ENCODE peak calls at places on chromosomes 16 and 17, in seven cellular contexts. W is MM.1S; P is uterus; J is NT2/D1; N is BJ; R is CD8-positive, alpha-beta memory T cell; V is colonic mucosa. C is an unnamed sample.
A peak's percentile ranks its signal among the peaks of the same experiment; 100 is the strongest.

GRCh38 chr16:81238296-81239011 is at the start of gene BCO1:
- DNase-seq in N (no peak), V (peak; percentile 55), R (no peak), W (no peak), J (peak; percentile 70), P (no peak), C (peak; percentile 67)

GRCh38 chr17:76142044-76143041 is 1.3 kb upstream of the FOXJ1 start:
- DNase-seq in W (no peak), J (no peak), V (no peak), R (no peak), P (no peak), N (no peak), C (peak; percentile 66)

GRCh38 chr16:10827691-10828341 is 9.2 kb upstream of the TVP23A start:
- DNase-seq in V (peak; percentile 52), W (no peak), P (peak; percentile 84), N (peak; percentile 40), R (no peak), J (no peak), C (peak; percentile 96)

GRCh38 chr17:50538549-50539410 is 6.2 kb downstream of the EPN3 start:
- DNase-seq in J (no peak), P (no peak), V (peak; percentile 49), N (no peak), W (no peak), R (no peak), C (peak; percentile 80)

GRCh38 chr16:65120811-65121721 is 797 bp downstream of the CDH11 start:
- DNase-seq in W (no peak), V (peak; percentile 23), N (no peak), R (no peak), J (no peak), P (peak; percentile 43), C (peak; percentile 65)

GRCh38 chr17:1976000-1976682 is 49.0 kb downstream of the RTN4RL1 start:
- DNase-seq in W (no peak), N (no peak), V (no peak), P (no peak), R (no peak), J (no peak), C (peak; percentile 53)

GRCh38 chr17:46894476-46895151 is 28.3 kb upstream of the GOSR2 start:
- DNase-seq in J (no peak), P (no peak), V (no peak), N (no peak), W (no peak), R (no peak), C (no peak)

GRCh38 chr17:55434721-55435120 is 13.1 kb upstream of the MMD start:
- DNase-seq in N (no peak), V (no peak), P (no peak), J (no peak), W (no peak), R (no peak), C (no peak)

GRCh38 chr16:78770353-78771091 is 671.1 kb downstream of the WWOX start:
- DNase-seq in P (peak; percentile 64), J (peak; percentile 57), R (peak; percentile 79), V (peak; percentile 83), N (no peak), W (peak; percentile 82), C (peak; percentile 53)

GRCh38 chr16:56800355-56800754 is 64.7 kb upstream of the SLC12A3 start:
- DNase-seq in R (no peak), P (no peak), N (no peak), J (no peak), V (no peak), W (no peak), C (no peak)

GRCh38 chr17:74815671-74816370 is 39.7 kb upstream of the NAT9 start:
- DNase-seq in P (no peak), R (no peak), W (no peak), J (peak; percentile 15), V (no peak), N (no peak), C (no peak)

GRCh38 chr17:9436629-9437028 is 139.0 kb downstream of the STX8 start:
- DNase-seq in W (no peak), P (no peak), V (no peak), J (no peak), N (no peak), R (no peak), C (no peak)

GRCh38 chr16:63217011-63217410 is 1180.8 kb upstream of the CDH8 start:
- DNase-seq in J (no peak), W (no peak), P (no peak), V (no peak), R (no peak), N (no peak), C (no peak)

GRCh38 chr17:42682400-42683384 is at the start of gene CNTNAP1:
- DNase-seq in P (peak; percentile 80), J (no peak), R (no peak), N (no peak), W (peak; percentile 60), V (peak; percentile 72), C (peak; percentile 99)

GRCh38 chr16:10828851-10829331 is 10.3 kb upstream of the TVP23A start:
- DNase-seq in W (no peak), V (peak; percentile 78), P (peak; percentile 95), N (peak; percentile 30), R (no peak), J (no peak), C (peak; percentile 95)

GRCh38 chr16:24700549-24701392 is 28.7 kb upstream of the TNRC6A start:
- DNase-seq in P (peak; percentile 83), N (peak; percentile 97), W (no peak), R (no peak), J (peak; percentile 77), V (peak; percentile 56), C (peak; percentile 81)

GRCh38 chr17:49402706-49403105 is 12.0 kb downstream of the PHB1 start:
- DNase-seq in W (no peak), R (no peak), V (no peak), P (no peak), N (no peak), J (no peak), C (no peak)

GRCh38 chr17:81429353-81429774 is 34.1 kb downstream of the BAHCC1 start:
- DNase-seq in R (no peak), J (no peak), N (no peak), W (no peak), V (peak; percentile 86), P (peak; percentile 88), C (peak; percentile 99)

GRCh38 chr16:56558024-56558747 is 6.7 kb upstream of the MT4 start:
- DNase-seq in P (no peak), R (no peak), W (no peak), N (no peak), J (no peak), V (no peak), C (peak; percentile 91)

GRCh38 chr17:68085751-68086445 is 50.4 kb downstream of the KPNA2 start:
- DNase-seq in N (no peak), V (peak; percentile 71), J (no peak), R (no peak), P (no peak), W (peak; percentile 61), C (no peak)

GRCh38 chr16:82835487-82836160 is 208.9 kb downstream of the CDH13 start:
- DNase-seq in W (no peak), N (no peak), V (no peak), P (no peak), R (no peak), J (no peak), C (no peak)

GRCh38 chr16:86680137-86680536 is 101.8 kb downstream of the FOXL1 start:
- DNase-seq in W (no peak), R (no peak), N (peak; percentile 87), V (no peak), P (no peak), J (no peak), C (peak; percentile 93)

GRCh38 chr16:49645263-49645662 is 210.6 kb downstream of the ZNF423 start:
- DNase-seq in V (no peak), J (no peak), W (no peak), N (no peak), R (no peak), P (no peak), C (no peak)

GRCh38 chr16:71461686-71462648 is at the start of gene ZNF23:
- DNase-seq in V (peak; percentile 86), W (peak; percentile 82), N (no peak), R (peak; percentile 61), J (peak; percentile 66), P (peak; percentile 87), C (peak; percentile 95)

GRCh38 chr17:13086142-13086769 is 68.4 kb upstream of the ELAC2 start:
- DNase-seq in N (peak; percentile 4), R (no peak), P (no peak), J (no peak), W (no peak), V (no peak), C (no peak)

DNA sequence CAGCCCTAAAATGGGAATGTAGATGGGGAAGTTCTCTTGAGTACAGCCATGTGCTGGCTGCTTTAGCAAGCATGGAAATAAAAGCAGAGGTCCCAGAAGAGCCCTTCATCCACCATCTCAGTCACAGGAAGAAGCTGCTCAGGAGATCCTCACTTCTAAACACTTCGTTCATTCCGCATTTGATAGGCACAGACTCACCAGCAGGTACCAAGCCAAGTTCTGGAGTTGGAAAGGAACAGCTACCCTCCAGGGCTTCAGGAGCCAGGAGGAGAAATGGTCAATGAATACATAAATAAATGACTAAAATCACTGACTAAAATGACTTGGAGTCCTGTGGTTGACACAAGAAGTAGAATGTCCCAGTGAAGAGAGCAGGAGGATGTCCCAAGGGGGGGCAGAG is 21.6 kb downstream of the AXIN2 start:
- DNase-seq in R (no peak), V (no peak), J (no peak), P (no peak), N (no peak), W (no peak), C (peak; percentile 78)
- H3K36me3 ChIP-seq in R (peaks cover 20% of the 10 kb centered on the region), V (peaks cover 11% of the 10 kb centered on the region), J (peaks cover 95% of the 10 kb centered on the region), P (no peaks in the 10 kb centered on the region), N (peaks cover 3% of the 10 kb centered on the region), W (no peaks in the 10 kb centered on the region), C (peaks cover 10% of the 10 kb centered on the region)

GRCh38 chr16:70158261-70158939 is 15.2 kb upstream of the CLEC18C start:
- DNase-seq in W (no peak), P (no peak), J (no peak), R (no peak), N (no peak), V (no peak), C (peak; percentile 52)
- H3K36me3 ChIP-seq in W (peaks cover under 1% of the 10 kb centered on the region), P (no peaks in the 10 kb centered on the region), J (peaks cover 94% of the 10 kb centered on the region), R (peaks cover 51% of the 10 kb centered on the region), N (peaks cover 36% of the 10 kb centered on the region), V (peaks cover 41% of the 10 kb centered on the region), C (peaks cover 45% of the 10 kb centered on the region)

GRCh38 chr16:16083421-16084156 is 134.2 kb downstream of the ABCC1 start:
- DNase-seq in R (no peak), W (no peak), N (no peak), P (no peak), J (no peak), V (no peak), C (no peak)
- H3K36me3 ChIP-seq in R (peaks cover 33% of the 10 kb centered on the region), W (peaks cover 4% of the 10 kb centered on the region), N (peaks cover 41% of the 10 kb centered on the region), P (no peaks in the 10 kb centered on the region), J (peaks cover 87% of the 10 kb centered on the region), V (peaks cover 9% of the 10 kb centered on the region), C (peaks cover 79% of the 10 kb centered on the region)

GRCh38 chr16:1691956-1692355 is 13.9 kb downstream of the JPT2 start:
- DNase-seq in W (no peak), N (no peak), P (no peak), R (no peak), V (no peak), J (no peak), C (peak; percentile 96)

GRCh38 chr16:1690810-1691209 is 12.7 kb downstream of the JPT2 start:
- DNase-seq in N (no peak), V (no peak), R (no peak), W (no peak), P (no peak), J (no peak), C (no peak)

GRCh38 chr16:1688807-1689560 is 10.9 kb downstream of the JPT2 start:
- DNase-seq in R (no peak), W (no peak), V (no peak), N (no peak), P (no peak), J (no peak), C (no peak)

GRCh38 chr16:1691276-1691675 is 13.2 kb downstream of the JPT2 start:
- DNase-seq in P (no peak), V (no peak), N (no peak), W (no peak), J (no peak), R (no peak), C (no peak)

GRCh38 chr16:1689853-1690252 is 11.8 kb downstream of the JPT2 start:
- DNase-seq in N (no peak), W (no peak), R (no peak), J (no peak), V (no peak), P (no peak), C (no peak)
- H3K36me3 ChIP-seq in N (peaks cover 22% of the 10 kb centered on the region), W (peaks cover 4% of the 10 kb centered on the region), R (peaks cover 45% of the 10 kb centered on the region), J (peaks cover 95% of the 10 kb centered on the region), V (peaks cover 8% of the 10 kb centered on the region), P (no peaks in the 10 kb centered on the region), C (peaks cover 59% of the 10 kb centered on the region)

C was measured in osteoblast.